ENCODE peak calls at places on chromosomes 13 and 19, in four cellular contexts. J is NCI-H1092, P is non-pigmented ciliary epithelial cell, Z is GM23248. O is an unnamed sample.

GRCh38 chr13:20160346-20161274 is at the start of gene GJA3:
- DNase-seq in J (no peak), P (no peak), Z (peak; percentile 79), O (no peak)

GRCh38 chr19:19238126-19238894 is 26.6 kb downstream of the NCAN start:
- DNase-seq in J (no peak), P (no peak), Z (no peak), O (no peak)

GRCh38 chr13:49652691-49653305 is 24.5 kb downstream of the ARL11 start:
- DNase-seq in J (peak; percentile 43), P (no peak), Z (peak; percentile 50), O (peak; percentile 29)

GRCh38 chr19:50203281-50204080 is at the start of gene MYH14:
- DNase-seq in J (no peak), P (no peak), Z (peak; percentile 63), O (no peak)

GRCh38 chr13:31775686-31776085 is 36.4 kb downstream of the RXFP2 start:
- DNase-seq in J (no peak), P (no peak), Z (peak; percentile 68), O (no peak)

GRCh38 chr13:99307648-99308339 is 595 bp upstream of the GPR183 start:
- DNase-seq in J (no peak), P (no peak), Z (peak; percentile 91), O (no peak)

GRCh38 chr13:24650157-24650556 is 30.1 kb upstream of the ATP12A start:
- DNase-seq in J (no peak), P (no peak), Z (peak; percentile 79), O (no peak)

GRCh38 chr13:35729926-35730627 is 253.6 kb upstream of the MAB21L1 start:
- DNase-seq in J (no peak), P (no peak), Z (no peak), O (no peak)

GRCh38 chr13:108328848-108329247 is 59.3 kb downstream of the TNFSF13B start:
- DNase-seq in J (no peak), P (no peak), Z (no peak), O (no peak)

GRCh38 chr19:40332669-40333068 is 15.5 kb downstream of the C19orf47 start:
- DNase-seq in J (no peak), P (no peak), Z (no peak), O (no peak)

GRCh38 chr19:3698386-3698950 is 1.8 kb downstream of the PIP5K1C start:
- DNase-seq in J (no peak), P (no peak), Z (peak; percentile 52), O (no peak)

GRCh38 chr13:95509521-95510315 is 42.8 kb upstream of the CLDN10 start:
- DNase-seq in J (no peak), P (no peak), Z (peak; percentile 55), O (no peak)

GRCh38 chr13:85379433-85379832 is 419.8 kb downstream of the SLITRK6 start:
- DNase-seq in J (no peak), P (no peak), Z (no peak), O (no peak)

GRCh38 chr13:97873398-97873797 is 80.1 kb upstream of the IPO5 start:
- DNase-seq in J (no peak), P (no peak), Z (no peak), O (no peak)

O was measured in COR-L47.